ENCODE peak calls at places on chromosome 17, in six cellular contexts. H is Kasumi-1, M is IMR-90, V is fibroblast of the aortic adventitia, C is RPMI7951, U is GM12878. J is an unnamed sample.
A peak's percentile ranks its signal among the peaks of the same experiment; 100 is the strongest.

GRCh38 chr17:57721967-57722703 is 23.0 kb downstream of the CCDC182 start:
- DNase-seq in H (no peak), M (no peak), V (no peak), C (no peak), U (no peak), J (no peak)

GRCh38 chr17:59431606-59432005 is 100.2 kb downstream of the YPEL2 start:
- DNase-seq in H (no peak), M (peak; percentile 43), V (peak; percentile 53), C (no peak), U (no peak), J (no peak)

GRCh38 chr17:15392326-15392739 is 50.9 kb upstream of the TEKT3 start:
- DNase-seq in H (no peak), M (peak; percentile 96), V (peak; percentile 84), C (peak; percentile 92), U (no peak), J (peak; percentile 94)

GRCh38 chr17:74937064-74938051 is 1.7 kb downstream of the OTOP3 start:
- DNase-seq in H (no peak), M (no peak), V (no peak), C (no peak), U (no peak), J (no peak)

GRCh38 chr17:80924807-80925610 is 66.6 kb upstream of the CHMP6 start:
- DNase-seq in H (no peak), M (no peak), V (no peak), C (no peak), U (no peak), J (no peak)

GRCh38 chr17:10162034-10162433 is 36.4 kb downstream of the GAS7 start:
- DNase-seq in H (peak; percentile 27), M (no peak), V (peak; percentile 17), C (peak; percentile 23), U (no peak), J (no peak)

GRCh38 chr17:20935740-20936139 is 107.1 kb downstream of the USP22 start:
- DNase-seq in H (no peak), M (peak; percentile 75), V (peak; percentile 81), C (peak; percentile 69), U (no peak), J (peak; percentile 76)

GRCh38 chr17:9389116-9389515 is 186.5 kb downstream of the STX8 start:
- DNase-seq in H (no peak), M (peak; percentile 97), V (peak; percentile 90), C (peak; percentile 87), U (peak; percentile 68), J (peak; percentile 87)

J was measured in M059J.